ENCODE peak calls at places on chromosomes 5 and 9, in six cellular contexts. N is globus pallidus; T is NCI-H2081; X is hippocampal formation; U is activated CD8-positive, alpha-beta memory T cell treated with anti-CD3 and anti-CD28 coated beads, Interleukin-2, amount 50 U/mL, for 4 hours; Z is SJSA1. C is an unnamed sample.

GRCh38 chr9:17613723-17614122 is 34.9 kb downstream of the SH3GL2 start:
- DNase-seq in N (peak), Z (peak), X (no peak), U (no peak), T (peak), C (no peak)

GRCh38 chr5:180526265-180526664 is 32.1 kb downstream of the CNOT6 start:
- DNase-seq in U (no peak), N (no peak), X (no peak), Z (no peak), T (no peak), C (no peak)

GRCh38 chr5:83827111-83827541 is 106.5 kb upstream of the HAPLN1 start:
- DNase-seq in X (no peak), N (no peak), U (no peak), Z (no peak), T (no peak), C (no peak)

GRCh38 chr5:156815988-156816599 is 34.0 kb upstream of the PPP1R2B start:
- DNase-seq in Z (no peak), N (peak), U (no peak), X (no peak), T (peak), C (peak)

GRCh38 chr9:85431396-85432102 is 310.2 kb downstream of the AGTPBP1 start:
- DNase-seq in Z (no peak), T (peak), U (no peak), X (no peak), N (no peak), C (no peak)

GRCh38 chr5:76514254-76514653 is 108.9 kb downstream of the F2RL2 start:
- DNase-seq in U (no peak), N (no peak), T (no peak), Z (no peak), X (no peak), C (no peak)

GRCh38 chr9:3906437-3907213 is 380.8 kb upstream of the RFX3 start:
- DNase-seq in Z (peak), N (no peak), U (no peak), X (no peak), T (no peak), C (no peak)

GRCh38 chr5:139817970-139818369 is 22.4 kb downstream of the PSD2 start:
- DNase-seq in Z (no peak), N (no peak), T (no peak), U (no peak), X (no peak), C (no peak)

GRCh38 chr5:150411245-150411979 is 1.3 kb downstream of the CD74 start:
- DNase-seq in U (peak), Z (no peak), T (no peak), N (peak), X (peak), C (peak)

GRCh38 chr5:117027384-117027783 is 452.8 kb upstream of the SEMA6A start:
- DNase-seq in U (no peak), X (no peak), Z (no peak), N (no peak), T (no peak), C (no peak)

GRCh38 chr9:135989722-135990467 is 28.7 kb upstream of the UBAC1 start:
- DNase-seq in X (peak), N (no peak), Z (no peak), T (peak), U (no peak), C (no peak)

GRCh38 chr5:172113036-172113435 is 75.0 kb downstream of the STK10 start:
- DNase-seq in T (no peak), U (peak), Z (no peak), N (no peak), X (no peak), C (peak)

GRCh38 chr9:21558079-21558478 is 76.0 kb upstream of the IFNE start:
- DNase-seq in T (no peak), U (no peak), Z (no peak), X (no peak), N (no peak), C (no peak)

GRCh38 chr9:130428096-130428665 is 16.6 kb upstream of the ASS1 start:
- DNase-seq in Z (no peak), X (no peak), U (no peak), T (no peak), N (no peak), C (no peak)

GRCh38 chr5:72085319-72085718 is 22.0 kb upstream of the MAP1B start:
- DNase-seq in T (no peak), Z (no peak), N (no peak), U (no peak), X (no peak), C (no peak)

GRCh38 chr9:86732514-86732913 is 214.8 kb downstream of the GAS1 start:
- DNase-seq in N (no peak), T (no peak), X (no peak), Z (no peak), U (no peak), C (no peak)

GRCh38 chr5:132751971-132752580 is 4.8 kb downstream of the CCNI2 start:
- DNase-seq in N (no peak), U (no peak), Z (peak), T (no peak), X (no peak), C (no peak)

GRCh38 chr5:1172670-1173404 is 28.6 kb upstream of the SLC6A19 start:
- DNase-seq in Z (no peak), U (no peak), N (no peak), T (no peak), X (no peak), C (no peak)

GRCh38 chr5:143036146-143036927 is 266.2 kb downstream of the ARHGAP26 start:
- DNase-seq in Z (no peak), N (no peak), U (no peak), X (no peak), T (no peak), C (no peak)

GRCh38 chr5:171316258-171317121 is 7.4 kb downstream of the TLX3 start:
- DNase-seq in Z (no peak), N (no peak), X (no peak), U (no peak), T (no peak), C (no peak)

GRCh38 chr5:158484968-158485367 is 614.7 kb downstream of the EBF1 start:
- DNase-seq in U (no peak), Z (no peak), T (no peak), X (no peak), N (no peak), C (no peak)